ENCODE peak calls at places on chromosome 21, in five cellular contexts. One of them, this sample, is unnamed. For H3K9me3, the result is how much of the 10 kb centered on the place peaks cover.

GRCh38 chr21:16070207-16070651 is 340.4 kb downstream of the USP25 start:
- DNase-seq in gastrocnemius medialis: no peak
- DNase-seq in stomach: no peak
- DNase-seq in body of pancreas: no peak
- DNase-seq in transverse colon: no peak
- DNase-seq in this sample: no peak

GRCh38 chr21:29145354-29145782 is 14.9 kb downstream of the MAP3K7CL start:
- DNase-seq in gastrocnemius medialis: peak
- DNase-seq in transverse colon: no peak
- DNase-seq in body of pancreas: no peak
- DNase-seq in stomach: no peak
- DNase-seq in this sample: no peak

GRCh38 chr21:39885119-39885848 is 18.0 kb downstream of the PCP4 start:
- DNase-seq in gastrocnemius medialis: no peak
- DNase-seq in transverse colon: peak
- DNase-seq in stomach: no peak
- DNase-seq in body of pancreas: peak
- DNase-seq in this sample: peak

GRCh38 chr21:20257052-20257451 is 741.2 kb upstream of the NCAM2 start:
- DNase-seq in body of pancreas: no peak
- DNase-seq in gastrocnemius medialis: no peak
- DNase-seq in transverse colon: no peak
- DNase-seq in stomach: no peak
- DNase-seq in this sample: no peak

GRCh38 chr21:25887166-25887565 is 152.4 kb downstream of the GABPA start:
- DNase-seq in body of pancreas: no peak
- DNase-seq in stomach: no peak
- DNase-seq in transverse colon: peak
- DNase-seq in gastrocnemius medialis: no peak
- DNase-seq in this sample: no peak

GRCh38 chr21:29677326-29677725 is 262.5 kb downstream of the GRIK1 start:
- DNase-seq in transverse colon: no peak
- DNase-seq in body of pancreas: no peak
- DNase-seq in gastrocnemius medialis: no peak
- DNase-seq in stomach: no peak
- DNase-seq in this sample: no peak

GRCh38 chr21:34243562-34243961 is 120.2 kb upstream of the KCNE2 start:
- DNase-seq in body of pancreas: peak
- DNase-seq in stomach: peak
- DNase-seq in gastrocnemius medialis: no peak
- DNase-seq in transverse colon: peak
- DNase-seq in this sample: no peak

GRCh38 chr21:17900990-17901385 is 81.8 kb upstream of the C21orf91 start:
- DNase-seq in stomach: no peak
- DNase-seq in transverse colon: no peak
- DNase-seq in gastrocnemius medialis: no peak
- DNase-seq in body of pancreas: no peak
- DNase-seq in this sample: peak

GRCh38 chr21:25636727-25637126 is 2.3 kb upstream of the JAM2 start:
- DNase-seq in body of pancreas: no peak
- DNase-seq in gastrocnemius medialis: no peak
- DNase-seq in stomach: no peak
- DNase-seq in transverse colon: no peak
- DNase-seq in this sample: no peak

GRCh38 chr21:16590658-16591057 is 860.9 kb downstream of the USP25 start:
- DNase-seq in body of pancreas: no peak
- DNase-seq in gastrocnemius medialis: no peak
- DNase-seq in stomach: no peak
- DNase-seq in transverse colon: no peak
- DNase-seq in this sample: no peak

GRCh38 chr21:35850029-35850428 is 210.3 kb downstream of the SETD4 start:
- DNase-seq in transverse colon: no peak
- DNase-seq in body of pancreas: no peak
- DNase-seq in stomach: no peak
- DNase-seq in gastrocnemius medialis: no peak
- DNase-seq in this sample: no peak

GRCh38 chr21:26739189-26739588 is 106.0 kb downstream of the ADAMTS1 start:
- DNase-seq in transverse colon: no peak
- DNase-seq in gastrocnemius medialis: no peak
- DNase-seq in stomach: no peak
- DNase-seq in body of pancreas: no peak
- DNase-seq in this sample: no peak

GRCh38 chr21:29827236-29827635 is 112.6 kb downstream of the GRIK1 start:
- DNase-seq in gastrocnemius medialis: no peak
- DNase-seq in body of pancreas: no peak
- DNase-seq in transverse colon: no peak
- DNase-seq in stomach: no peak
- DNase-seq in this sample: no peak

GRCh38 chr21:14308234-14308633 is 74.7 kb downstream of the HSPA13 start:
- DNase-seq in stomach: no peak
- DNase-seq in transverse colon: no peak
- DNase-seq in gastrocnemius medialis: no peak
- DNase-seq in body of pancreas: no peak
- DNase-seq in this sample: no peak

GRCh38 chr21:35468991-35469390 is 419.9 kb upstream of the RUNX1 start:
- DNase-seq in stomach: no peak
- DNase-seq in transverse colon: no peak
- DNase-seq in body of pancreas: no peak
- DNase-seq in gastrocnemius medialis: no peak
- DNase-seq in this sample: no peak

GRCh38 chr21:27606422-27606821 is 639.5 kb upstream of the ADAMTS5 start:
- DNase-seq in gastrocnemius medialis: no peak
- DNase-seq in body of pancreas: no peak
- DNase-seq in stomach: no peak
- DNase-seq in transverse colon: no peak
- DNase-seq in this sample: no peak

GRCh38 chr21:25324666-25325065 is 282.6 kb downstream of the MRPL39 start:
- DNase-seq in gastrocnemius medialis: no peak
- DNase-seq in stomach: no peak
- DNase-seq in body of pancreas: no peak
- DNase-seq in transverse colon: no peak
- DNase-seq in this sample: no peak

GRCh38 chr21:31331231-31331630 is 12.8 kb downstream of the TIAM1 start:
- DNase-seq in gastrocnemius medialis: no peak
- DNase-seq in transverse colon: no peak
- DNase-seq in stomach: no peak
- DNase-seq in body of pancreas: no peak
- DNase-seq in this sample: no peak

GRCh38 chr21:26070822-26071425 is 99.6 kb downstream of the APP start:
- DNase-seq in gastrocnemius medialis: peak
- DNase-seq in transverse colon: peak
- DNase-seq in body of pancreas: no peak
- DNase-seq in stomach: no peak
- DNase-seq in this sample: no peak

GRCh38 chr21:29610960-29611359 is 312.2 kb downstream of the BACH1 start:
- DNase-seq in body of pancreas: no peak
- DNase-seq in gastrocnemius medialis: no peak
- DNase-seq in stomach: no peak
- DNase-seq in transverse colon: no peak
- DNase-seq in this sample: no peak

GRCh38 chr21:41766883-41767605 is at the start of gene RIPK4:
- DNase-seq in gastrocnemius medialis: no peak
- DNase-seq in stomach: peak
- DNase-seq in transverse colon: peak
- DNase-seq in body of pancreas: peak
- DNase-seq in this sample: no peak

GRCh38 chr21:37181059-37181458 is 86.1 kb downstream of the VPS26C start:
- DNase-seq in gastrocnemius medialis: peak
- DNase-seq in body of pancreas: no peak
- DNase-seq in transverse colon: no peak
- DNase-seq in stomach: no peak
- DNase-seq in this sample: no peak

GRCh38 chr21:37166733-37167132 is 93.7 kb downstream of the TTC3 start:
- DNase-seq in body of pancreas: no peak
- DNase-seq in stomach: no peak
- DNase-seq in transverse colon: no peak
- DNase-seq in gastrocnemius medialis: no peak
- DNase-seq in this sample: no peak

GRCh38 chr21:17513214-17514123 is 626 bp downstream of the CXADR start:
- DNase-seq in transverse colon: peak
- DNase-seq in stomach: peak
- DNase-seq in gastrocnemius medialis: no peak
- DNase-seq in body of pancreas: peak
- DNase-seq in this sample: peak

GRCh38 chr21:46361937-46362336 is 38.0 kb downstream of the PCNT start:
- DNase-seq in gastrocnemius medialis: no peak
- DNase-seq in body of pancreas: no peak
- DNase-seq in transverse colon: no peak
- DNase-seq in stomach: no peak
- DNase-seq in this sample: no peak

GRCh38 chr21:14533555-14534400 is 12.3 kb downstream of the SAMSN1 start:
- DNase-seq in body of pancreas: no peak
- DNase-seq in stomach: no peak
- DNase-seq in transverse colon: no peak
- DNase-seq in gastrocnemius medialis: no peak
- DNase-seq in this sample: no peak

GRCh38 chr21:34830386-34831140 is 161.8 kb downstream of the CLIC6 start:
- DNase-seq in gastrocnemius medialis: no peak
- DNase-seq in transverse colon: no peak
- DNase-seq in stomach: no peak
- DNase-seq in body of pancreas: no peak
- DNase-seq in this sample: no peak

GRCh38 chr21:28904961-28905435 is 87.7 kb downstream of the LTN1 start:
- DNase-seq in stomach: no peak
- DNase-seq in body of pancreas: no peak
- DNase-seq in transverse colon: peak
- DNase-seq in gastrocnemius medialis: no peak
- DNase-seq in this sample: no peak

GRCh38 chr21:15682182-15682895 is 47.4 kb upstream of the USP25 start:
- DNase-seq in stomach: no peak
- DNase-seq in transverse colon: no peak
- DNase-seq in gastrocnemius medialis: no peak
- DNase-seq in body of pancreas: no peak
- DNase-seq in this sample: no peak

GRCh38 chr21:44814498-44815023 is 3.3 kb downstream of the SUMO3 start:
- DNase-seq in transverse colon: no peak
- DNase-seq in body of pancreas: no peak
- DNase-seq in gastrocnemius medialis: no peak
- DNase-seq in stomach: no peak
- DNase-seq in this sample: no peak

GRCh38 chr21:44812640-44813039 is 5.2 kb downstream of the SUMO3 start:
- DNase-seq in body of pancreas: no peak
- DNase-seq in stomach: peak
- DNase-seq in transverse colon: no peak
- DNase-seq in gastrocnemius medialis: no peak
- DNase-seq in this sample: no peak

GRCh38 chr21:44813149-44813548 is 4.7 kb downstream of the SUMO3 start:
- DNase-seq in stomach: no peak
- DNase-seq in body of pancreas: no peak
- DNase-seq in transverse colon: no peak
- DNase-seq in gastrocnemius medialis: no peak
- DNase-seq in this sample: no peak

GRCh38 chr21:44813727-44814126 is 4.1 kb downstream of the SUMO3 start:
- DNase-seq in body of pancreas: no peak
- DNase-seq in stomach: no peak
- DNase-seq in transverse colon: no peak
- DNase-seq in gastrocnemius medialis: no peak
- DNase-seq in this sample: no peak

GRCh38 chr21:44810829-44811228 is 7.0 kb downstream of the SUMO3 start:
- DNase-seq in gastrocnemius medialis: no peak
- DNase-seq in stomach: no peak
- DNase-seq in body of pancreas: no peak
- DNase-seq in transverse colon: no peak
- DNase-seq in this sample: no peak
- TF ChIP-seq POLR2A in gastrocnemius medialis: no peak
- TF ChIP-seq POLR2A in stomach: no peak
- TF ChIP-seq POLR2A in body of pancreas: no peak
- TF ChIP-seq POLR2A in transverse colon: no peak
- TF ChIP-seq POLR2A in this sample: no peak

GRCh38 chr21:45270306-45270821 is 17.3 kb downstream of the POFUT2 start:
- DNase-seq in body of pancreas: no peak
- DNase-seq in gastrocnemius medialis: no peak
- DNase-seq in stomach: peak
- DNase-seq in transverse colon: peak
- DNase-seq in this sample: peak
- TF ChIP-seq CTCF in body of pancreas: no peak
- TF ChIP-seq CTCF in gastrocnemius medialis: no peak
- TF ChIP-seq CTCF in stomach: no peak
- TF ChIP-seq CTCF in transverse colon: no peak
- TF ChIP-seq CTCF in this sample: no peak

GRCh38 chr21:10464975-10465374 is 56.4 kb upstream of the TPTE start:
- DNase-seq in transverse colon: no peak
- DNase-seq in gastrocnemius medialis: no peak
- DNase-seq in body of pancreas: no peak
- DNase-seq in stomach: no peak
- DNase-seq in this sample: no peak

GRCh38 chr21:10463156-10463555 is 58.2 kb upstream of the TPTE start:
- DNase-seq in gastrocnemius medialis: no peak
- DNase-seq in body of pancreas: no peak
- DNase-seq in transverse colon: no peak
- DNase-seq in stomach: no peak
- DNase-seq in this sample: no peak

DNA sequence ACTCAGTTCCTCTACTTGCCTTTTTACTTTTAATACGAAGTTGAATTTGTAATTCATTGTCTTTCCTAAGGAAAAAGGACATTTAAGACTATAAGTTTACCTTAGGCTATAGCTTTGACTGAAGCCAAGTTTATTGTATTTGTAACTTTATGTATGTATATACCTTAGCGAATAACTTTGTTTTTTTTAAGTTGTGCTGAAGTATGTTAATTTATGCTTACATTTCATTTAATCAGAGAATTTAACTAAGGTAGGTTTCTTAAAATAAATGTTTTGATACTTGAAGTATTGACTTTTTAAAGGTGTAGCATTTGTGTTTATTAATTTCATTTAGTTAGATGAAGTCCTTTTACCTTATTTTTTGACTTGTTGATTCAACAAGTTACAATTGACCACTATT is 55.2 kb upstream of the TPTE start:
- DNase-seq in body of pancreas: no peak
- DNase-seq in transverse colon: no peak
- DNase-seq in stomach: no peak
- DNase-seq in gastrocnemius medialis: no peak
- DNase-seq in this sample: no peak
- H3K9me3 ChIP-seq in body of pancreas: under half
- H3K9me3 ChIP-seq in transverse colon: under half
- H3K9me3 ChIP-seq in stomach: under half
- H3K9me3 ChIP-seq in gastrocnemius medialis: under half
- H3K9me3 ChIP-seq in this sample: under half

GRCh38 chr21:33238146-33238545 is 8.4 kb downstream of the IFNAR2 start:
- DNase-seq in transverse colon: no peak
- DNase-seq in stomach: no peak
- DNase-seq in body of pancreas: no peak
- DNase-seq in gastrocnemius medialis: no peak
- DNase-seq in this sample: no peak

GRCh38 chr21:33236799-33237198 is 7.1 kb downstream of the IFNAR2 start:
- DNase-seq in body of pancreas: no peak
- DNase-seq in gastrocnemius medialis: no peak
- DNase-seq in stomach: no peak
- DNase-seq in transverse colon: no peak
- DNase-seq in this sample: no peak

GRCh38 chr21:33234618-33235520 is 5.1 kb downstream of the IFNAR2 start:
- DNase-seq in transverse colon: no peak
- DNase-seq in body of pancreas: no peak
- DNase-seq in gastrocnemius medialis: no peak
- DNase-seq in stomach: no peak
- DNase-seq in this sample: no peak

GRCh38 chr21:33237446-33237845 is 7.7 kb downstream of the IFNAR2 start:
- DNase-seq in gastrocnemius medialis: no peak
- DNase-seq in stomach: no peak
- DNase-seq in body of pancreas: no peak
- DNase-seq in transverse colon: no peak
- DNase-seq in this sample: no peak

GRCh38 chr21:33236013-33236686 is 6.4 kb downstream of the IFNAR2 start:
- DNase-seq in gastrocnemius medialis: no peak
- DNase-seq in transverse colon: no peak
- DNase-seq in stomach: no peak
- DNase-seq in body of pancreas: no peak
- DNase-seq in this sample: no peak
- TF ChIP-seq POLR2A in gastrocnemius medialis: no peak
- TF ChIP-seq POLR2A in transverse colon: no peak
- TF ChIP-seq POLR2A in stomach: no peak
- TF ChIP-seq POLR2A in body of pancreas: no peak
- TF ChIP-seq POLR2A in this sample: no peak

This sample was measured in heart left ventricle.